ENCODE peak calls at places on chromosome 12, in eight cellular contexts. D, O, P, A, E, L, Y and Q are unnamed samples.

GRCh38 chr12:131959137-131959536 is 9.4 kb downstream of the EP400 start:
- DNase-seq in D (no peak), O (peak; percentile 61), P (no peak), A (no peak), E (no peak), L (no peak), Y (no peak), Q (no peak)

GRCh38 chr12:105738036-105738435 is 400.7 kb downstream of the NUAK1 start:
- DNase-seq in D (no peak), O (no peak), P (peak; percentile 55), A (no peak), E (no peak), L (no peak), Y (no peak), Q (no peak)

GRCh38 chr12:3775385-3776035 is 22.6 kb upstream of the CRACR2A start:
- DNase-seq in D (peak; percentile 42), O (no peak), P (no peak), A (no peak), E (no peak), L (no peak), Y (no peak), Q (no peak)

GRCh38 chr12:50087995-50088394 is 2.9 kb downstream of the SMARCD1 start:
- DNase-seq in D (no peak), O (no peak), P (peak; percentile 85), A (no peak), E (no peak), L (no peak), Y (no peak), Q (no peak)

GRCh38 chr12:115177899-115178298 is 493.9 kb upstream of the TBX3 start:
- DNase-seq in D (no peak), O (no peak), P (no peak), A (no peak), E (no peak), L (no peak), Y (no peak), Q (no peak)

GRCh38 chr12:47811581-47812484 is 7.9 kb downstream of the HDAC7 start:
- DNase-seq in D (no peak), O (peak; percentile 94), P (peak; percentile 86), A (no peak), E (no peak), L (no peak), Y (no peak), Q (no peak)

GRCh38 chr12:95205685-95206084 is 11.6 kb downstream of the FGD6 start:
- DNase-seq in D (peak; percentile 47), O (no peak), P (peak; percentile 90), A (peak; percentile 49), E (no peak), L (no peak), Y (peak; percentile 1), Q (no peak)

GRCh38 chr12:1848146-1848545 is 27.8 kb downstream of the LRTM2 start:
- DNase-seq in D (no peak), O (peak; percentile 63), P (no peak), A (no peak), E (no peak), L (no peak), Y (no peak), Q (peak; percentile 40)

GRCh38 chr12:103387385-103387784 is 108.4 kb downstream of the C12orf42 start:
- DNase-seq in D (no peak), O (no peak), P (no peak), A (no peak), E (no peak), L (no peak), Y (no peak), Q (no peak)

GRCh38 chr12:31005944-31006361 is 67.7 kb upstream of the DDX11 start:
- DNase-seq in D (no peak), O (peak; percentile 75), P (peak; percentile 20), A (no peak), E (no peak), L (no peak), Y (no peak), Q (no peak)

GRCh38 chr12:107351716-107352115 is 258.4 kb upstream of the CRY1 start:
- DNase-seq in D (no peak), O (no peak), P (peak; percentile 36), A (no peak), E (no peak), L (no peak), Y (no peak), Q (no peak)

GRCh38 chr12:107655281-107656065 is 30.1 kb upstream of the PWP1 start:
- DNase-seq in D (no peak), O (no peak), P (no peak), A (no peak), E (no peak), L (no peak), Y (no peak), Q (no peak)

GRCh38 chr12:110545812-110546211 is 37.3 kb downstream of the PPTC7 start:
- DNase-seq in D (no peak), O (no peak), P (peak; percentile 12), A (no peak), E (no peak), L (no peak), Y (no peak), Q (no peak)

GRCh38 chr12:120361506-120362208 is 7.3 kb downstream of the MSI1 start:
- DNase-seq in D (peak; percentile 97), O (no peak), P (peak; percentile 34), A (peak; percentile 62), E (peak; percentile 85), L (peak; percentile 81), Y (peak; percentile 93), Q (peak; percentile 94)

GRCh38 chr12:113961921-113962710 is 4.0 kb downstream of the RBM19 start:
- DNase-seq in D (no peak), O (no peak), P (peak; percentile 72), A (peak; percentile 76), E (no peak), L (no peak), Y (no peak), Q (no peak)

GRCh38 chr12:34400986-34401658 is 378.8 kb downstream of the ALG10 start:
- DNase-seq in D (no peak), O (peak; percentile 75), P (no peak), A (no peak), E (peak; percentile 31), L (peak; percentile 1), Y (no peak), Q (peak; percentile 63)

GRCh38 chr12:101018540-101018939 is 191.5 kb downstream of the SLC5A8 start:
- DNase-seq in D (peak; percentile 19), O (no peak), P (peak; percentile 91), A (no peak), E (no peak), L (no peak), Y (no peak), Q (no peak)

GRCh38 chr12:48980953-48981756 is 3.0 kb downstream of the WNT1 start:
- DNase-seq in D (peak; percentile 67), O (no peak), P (peak; percentile 29), A (no peak), E (no peak), L (no peak), Y (no peak), Q (no peak)

GRCh38 chr12:6536894-6537579 is 2.7 kb downstream of the GAPDH start:
- DNase-seq in D (no peak), O (peak; percentile 87), P (no peak), A (peak; percentile 25), E (no peak), L (no peak), Y (no peak), Q (no peak)

GRCh38 chr12:53320352-53321195 is 836 bp downstream of the AAAS start:
- DNase-seq in D (no peak), O (no peak), P (no peak), A (no peak), E (no peak), L (no peak), Y (no peak), Q (no peak)

GRCh38 chr12:13981296-13981962 is at the start of gene GRIN2B:
- DNase-seq in D (peak; percentile 76), O (no peak), P (no peak), A (no peak), E (peak; percentile 43), L (peak; percentile 19), Y (peak; percentile 27), Q (no peak)

GRCh38 chr12:21220266-21220665 is 89.3 kb downstream of the SLCO1B1 start:
- DNase-seq in D (no peak), O (no peak), P (no peak), A (no peak), E (no peak), L (no peak), Y (no peak), Q (no peak)

GRCh38 chr12:104115587-104115975 is 22.4 kb downstream of the NFYB start:
- DNase-seq in D (no peak), O (no peak), P (no peak), A (no peak), E (no peak), L (no peak), Y (no peak), Q (no peak)

GRCh38 chr12:19181666-19182426 is 52.3 kb downstream of the PLEKHA5 start:
- DNase-seq in D (no peak), O (no peak), P (no peak), A (no peak), E (no peak), L (no peak), Y (no peak), Q (no peak)
- TF ChIP-seq CTCF in D (no peak), O (no peak), P (peak; percentile 37), A (no peak), E (no peak), L (no peak), Y (peak; percentile 49), Q (peak; percentile 37)

GRCh38 chr12:124174406-124174805 is 120.5 kb upstream of the RFLNA start:
- DNase-seq in D (no peak), O (no peak), P (no peak), A (no peak), E (no peak), L (no peak), Y (no peak), Q (no peak)
- TF ChIP-seq CTCF in D (no peak), O (no peak), P (no peak), A (no peak), E (no peak), L (no peak), Y (no peak), Q (no peak)

DNA sequence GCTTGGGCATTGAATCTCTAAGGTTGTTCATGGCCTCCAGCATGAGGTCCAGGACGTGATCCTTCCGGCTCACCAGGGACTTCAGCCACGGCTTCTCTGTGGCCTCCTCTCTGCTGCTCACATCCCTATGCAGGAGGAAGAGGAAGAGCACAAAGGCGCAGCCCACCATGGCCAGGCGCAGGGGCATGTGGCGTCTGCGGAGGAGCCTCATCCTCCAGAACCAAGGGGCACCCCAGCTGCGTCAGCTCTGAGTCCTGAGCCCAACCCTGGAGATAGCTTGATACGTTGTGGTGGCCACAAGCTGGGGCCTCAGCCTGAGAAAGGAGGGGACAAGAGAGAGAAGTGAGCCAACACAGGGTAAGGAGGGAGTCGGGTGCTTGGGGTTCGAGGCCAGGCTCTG is 11.6 kb downstream of the GALNT6 start:
- DNase-seq in D (no peak), O (no peak), P (no peak), A (no peak), E (no peak), L (no peak), Y (no peak), Q (no peak)
- TF ChIP-seq CTCF in D (no peak), O (no peak), P (no peak), A (no peak), E (no peak), L (no peak), Y (no peak), Q (no peak)

DNA sequence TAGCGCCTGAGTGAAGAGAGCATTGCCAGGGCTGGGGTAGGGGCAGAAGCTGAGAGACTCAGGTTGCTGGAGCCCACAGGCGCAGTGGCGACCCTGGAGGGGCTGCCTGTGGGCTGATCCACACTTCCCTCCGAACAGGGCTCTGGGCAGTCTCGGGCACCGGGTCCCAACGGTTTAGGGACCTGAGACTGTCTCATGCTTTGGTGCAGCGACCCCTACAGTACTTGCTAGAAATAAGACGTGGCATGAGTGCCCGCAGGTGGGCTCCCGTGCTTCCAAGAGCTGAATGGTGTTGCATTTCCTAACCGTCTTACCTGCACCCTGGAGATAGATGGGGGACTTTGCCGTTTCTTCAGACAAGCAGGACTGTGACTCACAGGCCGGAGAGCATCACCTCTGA is 57.4 kb downstream of the AACS start:
- DNase-seq in D (peak; percentile 70), O (no peak), P (no peak), A (no peak), E (no peak), L (no peak), Y (no peak), Q (no peak)
- TF ChIP-seq CTCF in D (peak; percentile 57), O (no peak), P (no peak), A (no peak), E (no peak), L (no peak), Y (no peak), Q (no peak)